ENCODE peak calls at places on chromosomes 11 and 22, in seven cellular contexts. P, T, K, X, Y, O and S are unnamed samples.

GRCh38 chr11:1830119-1830499 is 4.7 kb upstream of the SYT8 start:
- DNase-seq in P (no peak), Y (no peak), K (no peak), T (peak), O (no peak), X (no peak), S (no peak)

GRCh38 chr11:83645561-83645960 is 359.4 kb upstream of the CCDC90B start:
- DNase-seq in Y (no peak), X (no peak), K (no peak), T (no peak), O (no peak), P (no peak), S (no peak)

GRCh38 chr22:33361581-33361980 is 303.4 kb upstream of the SYN3 start:
- DNase-seq in O (no peak), T (no peak), X (no peak), Y (no peak), K (no peak), P (no peak), S (no peak)

GRCh38 chr11:68010058-68011041 is at the start of gene ALDH3B1:
- DNase-seq in O (no peak), P (peak), K (no peak), Y (no peak), T (peak), X (peak), S (no peak)

GRCh38 chr11:19676508-19677379 is 35.9 kb upstream of the NAV2 start:
- DNase-seq in X (no peak), O (no peak), Y (peak), P (no peak), T (no peak), K (no peak), S (no peak)

GRCh38 chr22:34001701-34002466 is 81.6 kb upstream of the LARGE1 start:
- DNase-seq in O (no peak), P (no peak), K (no peak), T (no peak), Y (no peak), X (no peak), S (no peak)

GRCh38 chr11:86068138-86068861 is 584 bp downstream of the PICALM start:
- DNase-seq in K (peak), T (peak), P (no peak), O (peak), X (no peak), Y (peak), S (peak)

GRCh38 chr11:84899740-84900139 is 727.4 kb downstream of the DLG2 start:
- DNase-seq in T (peak), O (no peak), K (no peak), X (peak), P (no peak), Y (no peak), S (no peak)

GRCh38 chr11:73554677-73555320 is 43.1 kb downstream of the FAM168A start:
- DNase-seq in T (no peak), O (no peak), P (no peak), X (no peak), K (no peak), Y (no peak), S (no peak)

GRCh38 chr11:16772141-16772512 is 33.7 kb downstream of the C11orf58 start:
- DNase-seq in O (no peak), P (no peak), X (no peak), Y (no peak), K (no peak), T (no peak), S (no peak)

GRCh38 chr11:60241786-60242185 is 1.2 kb downstream of the MS4A4E start:
- DNase-seq in K (no peak), O (no peak), X (no peak), T (no peak), Y (no peak), P (no peak), S (no peak)